ENCODE peak calls at places on chromosome 13, in five cellular contexts. One of them, this sample, is unnamed.
A peak's percentile ranks its signal among the peaks of the same experiment; 100 is the strongest.

GRCh38 chr13:71290963-71291937 is 575.8 kb downstream of the DACH1 start:
- DNase-seq in neural progenitor cell: no peak
- DNase-seq in GM23248: peak; percentile 33
- DNase-seq in tibial artery: no peak
- DNase-seq in aorta: peak; percentile 41
- DNase-seq in this sample: peak; percentile 78

GRCh38 chr13:110912651-110913051 is 2.2 kb downstream of the ANKRD10 start:
- DNase-seq in aorta: no peak
- DNase-seq in neural progenitor cell: peak; percentile 43
- DNase-seq in tibial artery: no peak
- DNase-seq in GM23248: peak; percentile 78
- DNase-seq in this sample: no peak

GRCh38 chr13:106533101-106533939 is 2.1 kb downstream of the EFNB2 start:
- DNase-seq in tibial artery: peak; percentile 77
- DNase-seq in aorta: peak; percentile 91
- DNase-seq in neural progenitor cell: peak; percentile 93
- DNase-seq in GM23248: peak; percentile 85
- DNase-seq in this sample: no peak

GRCh38 chr13:48334534-48335127 is 31.1 kb downstream of the RB1 start:
- DNase-seq in neural progenitor cell: peak; percentile 31
- DNase-seq in GM23248: peak; percentile 59
- DNase-seq in tibial artery: no peak
- DNase-seq in aorta: no peak
- DNase-seq in this sample: peak; percentile 41

GRCh38 chr13:102128216-102128800 is 273.5 kb downstream of the FGF14 start:
- DNase-seq in neural progenitor cell: no peak
- DNase-seq in tibial artery: no peak
- DNase-seq in aorta: no peak
- DNase-seq in GM23248: peak; percentile 71
- DNase-seq in this sample: no peak

GRCh38 chr13:106172176-106172905 is 363.1 kb downstream of the EFNB2 start:
- DNase-seq in neural progenitor cell: no peak
- DNase-seq in tibial artery: no peak
- DNase-seq in aorta: no peak
- DNase-seq in GM23248: no peak
- DNase-seq in this sample: no peak

GRCh38 chr13:29266261-29266660 is 329.2 kb downstream of the SLC7A1 start:
- DNase-seq in neural progenitor cell: no peak
- DNase-seq in GM23248: no peak
- DNase-seq in tibial artery: no peak
- DNase-seq in aorta: no peak
- DNase-seq in this sample: no peak

GRCh38 chr13:27634231-27634630 is 12.5 kb downstream of the POLR1D start:
- DNase-seq in aorta: no peak
- DNase-seq in neural progenitor cell: no peak
- DNase-seq in GM23248: no peak
- DNase-seq in tibial artery: no peak
- DNase-seq in this sample: no peak

GRCh38 chr13:97432232-97432916 is 1.6 kb upstream of the RAP2A start:
- DNase-seq in GM23248: no peak
- DNase-seq in neural progenitor cell: no peak
- DNase-seq in aorta: no peak
- DNase-seq in tibial artery: no peak
- DNase-seq in this sample: peak; percentile 1

GRCh38 chr13:79385694-79386093 is 20.4 kb downstream of the RBM26 start:
- DNase-seq in tibial artery: no peak
- DNase-seq in aorta: no peak
- DNase-seq in GM23248: peak; percentile 22
- DNase-seq in neural progenitor cell: no peak
- DNase-seq in this sample: no peak

GRCh38 chr13:109586509-109587346 is 199.7 kb downstream of the IRS2 start:
- DNase-seq in aorta: no peak
- DNase-seq in GM23248: no peak
- DNase-seq in neural progenitor cell: no peak
- DNase-seq in tibial artery: no peak
- DNase-seq in this sample: no peak

GRCh38 chr13:39463611-39464010 is 139.4 kb downstream of the LHFPL6 start:
- DNase-seq in neural progenitor cell: no peak
- DNase-seq in tibial artery: no peak
- DNase-seq in aorta: no peak
- DNase-seq in GM23248: no peak
- DNase-seq in this sample: no peak

GRCh38 chr13:22648325-22648758 is 532.4 kb upstream of the SGCG start:
- DNase-seq in aorta: peak; percentile 54
- DNase-seq in GM23248: no peak
- DNase-seq in neural progenitor cell: peak; percentile 51
- DNase-seq in tibial artery: no peak
- DNase-seq in this sample: no peak

GRCh38 chr13:44365008-44365407 is 8.6 kb upstream of the SERP2 start:
- DNase-seq in tibial artery: no peak
- DNase-seq in GM23248: peak; percentile 65
- DNase-seq in neural progenitor cell: no peak
- DNase-seq in aorta: no peak
- DNase-seq in this sample: no peak

GRCh38 chr13:42968906-42969305 is 23.1 kb downstream of the EPSTI1 start:
- DNase-seq in tibial artery: no peak
- DNase-seq in aorta: no peak
- DNase-seq in GM23248: no peak
- DNase-seq in neural progenitor cell: no peak
- DNase-seq in this sample: no peak

GRCh38 chr13:30696278-30697176 is 38.8 kb upstream of the ALOX5AP start:
- DNase-seq in tibial artery: peak; percentile 60
- DNase-seq in aorta: peak; percentile 85
- DNase-seq in GM23248: peak; percentile 47
- DNase-seq in neural progenitor cell: no peak
- DNase-seq in this sample: no peak

DNA sequence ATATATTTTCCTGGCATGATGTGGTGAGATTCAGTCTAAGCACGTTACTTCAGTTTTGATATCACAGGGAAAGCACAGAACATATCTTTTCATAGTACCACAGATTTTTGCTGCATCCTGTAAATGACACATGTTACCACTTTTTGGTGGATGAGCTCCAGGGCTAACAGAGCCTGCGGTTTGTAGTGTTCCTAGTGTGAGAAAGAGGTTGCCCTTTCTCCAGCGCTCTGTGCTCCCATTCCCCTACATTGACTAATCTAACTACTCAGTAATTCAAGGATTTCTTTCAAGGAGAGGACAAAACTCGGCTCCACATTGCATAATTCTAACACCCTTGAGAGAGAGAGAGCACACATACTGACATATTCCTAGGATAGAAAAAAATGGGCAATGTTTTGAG is 409.1 kb downstream of the GPC6 start:
- DNase-seq in GM23248: peak; percentile 85
- DNase-seq in tibial artery: peak; percentile 23
- DNase-seq in aorta: no peak
- DNase-seq in neural progenitor cell: no peak
- DNase-seq in this sample: no peak
- H3K4me3 ChIP-seq in GM23248: peak overlapping the region; percentile 41
- H3K4me3 ChIP-seq in tibial artery: no peak overlapping the region
- H3K4me3 ChIP-seq in aorta: no peak overlapping the region
- H3K4me3 ChIP-seq in neural progenitor cell: no peak overlapping the region
- H3K4me3 ChIP-seq in this sample: no peak overlapping the region

DNA sequence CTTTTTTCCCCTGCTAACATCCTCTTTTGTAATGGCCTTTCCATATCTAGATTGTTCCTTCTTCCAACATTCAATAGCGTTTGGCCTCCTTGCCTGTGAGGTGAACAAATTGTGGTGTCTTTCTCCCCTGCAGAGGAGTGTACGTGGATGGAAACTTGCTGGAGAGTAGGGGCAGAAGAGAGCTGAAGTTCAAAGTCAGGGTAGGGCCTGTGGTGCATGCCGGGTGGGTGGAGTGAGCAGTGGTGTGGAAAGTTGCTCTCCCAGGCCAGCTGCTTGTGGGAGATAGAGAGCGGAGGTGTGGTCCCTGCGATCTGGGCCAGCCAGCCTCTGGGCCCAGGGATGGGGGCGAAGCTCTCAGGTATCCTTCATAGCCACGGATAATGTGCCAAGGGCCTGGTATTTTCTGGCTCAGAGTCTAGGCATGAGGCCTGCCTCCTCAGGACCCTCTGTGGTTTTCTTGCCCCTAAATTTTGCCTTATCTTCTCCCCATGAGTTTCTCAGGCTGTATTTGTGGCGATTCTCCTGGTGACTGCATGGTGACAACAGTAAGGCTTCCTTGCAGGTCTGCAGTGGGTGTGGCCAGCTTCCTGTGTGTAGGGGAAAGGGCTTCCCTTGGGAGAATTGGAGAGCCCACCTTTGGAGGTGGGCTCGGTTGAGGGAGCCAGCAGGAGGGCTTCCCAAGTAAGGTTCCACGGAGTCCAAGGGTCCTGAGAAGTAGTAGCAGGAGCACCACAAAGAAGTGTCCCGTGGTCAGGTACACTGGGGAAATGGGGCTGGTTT is 6.7 kb downstream of the RGCC start:
- DNase-seq in aorta: no peak
- DNase-seq in tibial artery: no peak
- DNase-seq in GM23248: no peak
- DNase-seq in neural progenitor cell: no peak
- DNase-seq in this sample: no peak
- H3K27ac ChIP-seq in aorta: no peak overlapping the region
- H3K27ac ChIP-seq in tibial artery: no peak overlapping the region
- H3K27ac ChIP-seq in GM23248: no peak overlapping the region
- H3K27ac ChIP-seq in neural progenitor cell: no peak overlapping the region
- H3K27ac ChIP-seq in this sample: peak overlapping the region; percentile 97

DNA sequence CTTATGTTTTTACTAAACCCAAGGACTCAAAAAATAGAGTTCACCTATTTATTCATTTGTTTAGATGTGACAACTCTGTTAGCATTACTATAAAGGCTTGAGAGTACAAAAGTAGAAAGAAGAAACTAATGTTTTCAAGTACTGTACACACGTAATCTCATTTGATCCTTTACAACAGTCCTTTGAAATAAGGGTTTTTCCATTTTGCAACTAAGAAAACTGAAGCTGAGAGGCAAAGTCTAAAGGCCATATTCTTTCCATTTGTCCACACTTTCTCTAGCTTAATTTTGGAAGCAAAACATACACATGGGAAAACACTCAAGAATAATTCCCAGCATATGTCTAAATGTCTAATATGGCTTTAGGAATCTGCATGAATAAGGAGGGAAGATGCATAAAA is 34.1 kb downstream of the ZAR1L start:
- DNase-seq in tibial artery: no peak
- DNase-seq in GM23248: no peak
- DNase-seq in neural progenitor cell: no peak
- DNase-seq in aorta: no peak
- DNase-seq in this sample: no peak
- H3K4me3 ChIP-seq in tibial artery: no peak overlapping the region
- H3K4me3 ChIP-seq in GM23248: no peak overlapping the region
- H3K4me3 ChIP-seq in neural progenitor cell: no peak overlapping the region
- H3K4me3 ChIP-seq in aorta: no peak overlapping the region
- H3K4me3 ChIP-seq in this sample: no peak overlapping the region

GRCh38 chr13:99395436-99395835 is 88.2 kb upstream of the GPR183 start:
- DNase-seq in aorta: no peak
- DNase-seq in GM23248: no peak
- DNase-seq in neural progenitor cell: no peak
- DNase-seq in tibial artery: no peak
- DNase-seq in this sample: no peak
- H3K27ac ChIP-seq in aorta: no peak overlapping the region
- H3K27ac ChIP-seq in GM23248: no peak overlapping the region
- H3K27ac ChIP-seq in neural progenitor cell: no peak overlapping the region
- H3K27ac ChIP-seq in tibial artery: no peak overlapping the region
- H3K27ac ChIP-seq in this sample: no peak overlapping the region